ENCODE peak calls at places on chromosomes 13 and 19, in five cellular contexts. Q is IMR-90; N is T-helper 2 cell; R is stimulated activated CD8-positive, alpha-beta memory T cell treated with anti-CD3 and anti-CD28 coated beads, Interleukin-2, amount 100 ng/mL, for 1 hour; W is stimulated activated CD4-positive, alpha-beta T cell treated with anti-CD3 and anti-CD28 coated beads, Interleukin-2, amount 100 ng/mL, for 24 hours. C is an unnamed sample.

GRCh38 chr19:16252459-16253205 is 54.9 kb downstream of the AP1M1 start:
- DNase-seq in Q (no peak), N (no peak), R (no peak), W (no peak), C (no peak)

GRCh38 chr13:98707309-98707999 is 45.0 kb downstream of the SLC15A1 start:
- DNase-seq in Q (no peak), N (no peak), R (no peak), W (no peak), C (no peak)

GRCh38 chr13:46355088-46355468 is 32.0 kb downstream of the RUBCNL start:
- DNase-seq in Q (no peak), N (no peak), R (no peak), W (no peak), C (no peak)

GRCh38 chr13:40189885-40190655 is 476.4 kb downstream of the FOXO1 start:
- DNase-seq in Q (no peak), N (no peak), R (no peak), W (no peak), C (no peak)

GRCh38 chr13:61136101-61136500 is 279.5 kb downstream of the PCDH20 start:
- DNase-seq in Q (no peak), N (no peak), R (no peak), W (no peak), C (no peak)

GRCh38 chr19:34428549-34429285 is 536 bp downstream of the UBA2 start:
- DNase-seq in Q (peak; percentile 17), N (peak; percentile 26), R (no peak), W (no peak), C (peak; percentile 66)

GRCh38 chr19:55342044-55342531 is 2.4 kb downstream of the KMT5C start:
- DNase-seq in Q (no peak), N (no peak), R (no peak), W (no peak), C (no peak)

GRCh38 chr13:99743079-99743478 is 228.5 kb downstream of the ZIC5 start:
- DNase-seq in Q (no peak), N (no peak), R (no peak), W (no peak), C (no peak)

GRCh38 chr13:99992912-99993311 is 11.3 kb downstream of the ZIC2 start:
- DNase-seq in Q (no peak), N (no peak), R (no peak), W (no peak), C (no peak)

GRCh38 chr19:23709347-23709746 is 22.3 kb upstream of the ZNF675 start:
- DNase-seq in Q (no peak), N (no peak), R (no peak), W (no peak), C (no peak)

GRCh38 chr13:38463047-38463446 is 113.4 kb downstream of the UFM1 start:
- DNase-seq in Q (no peak), N (no peak), R (no peak), W (no peak), C (no peak)

GRCh38 chr13:37648604-37649003 is 50.0 kb upstream of the POSTN start:
- DNase-seq in Q (peak; percentile 88), N (no peak), R (no peak), W (no peak), C (no peak)

GRCh38 chr19:32421589-32422361 is 16.2 kb downstream of the DPY19L3 start:
- DNase-seq in Q (no peak), N (no peak), R (no peak), W (no peak), C (no peak)

GRCh38 chr19:38617764-38618589 is at the start of gene MAP4K1:
- DNase-seq in Q (no peak), N (peak; percentile 44), R (no peak), W (peak; percentile 74), C (peak; percentile 87)

GRCh38 chr13:23458972-23459371 is 25.5 kb upstream of the SACS start:
- DNase-seq in Q (no peak), N (no peak), R (no peak), W (no peak), C (no peak)

GRCh38 chr19:55391191-55391670 is 5.5 kb downstream of the RPL28 start:
- DNase-seq in Q (no peak), N (no peak), R (no peak), W (no peak), C (no peak)

GRCh38 chr19:8366961-8367326 is 3.0 kb downstream of the ANGPTL4 start:
- DNase-seq in Q (no peak), N (no peak), R (no peak), W (no peak), C (no peak)

GRCh38 chr13:101649490-101650126 is 197.1 kb downstream of the ITGBL1 start:
- DNase-seq in Q (peak; percentile 74), N (no peak), R (no peak), W (no peak), C (no peak)

GRCh38 chr19:12880551-12881171 is 588 bp downstream of the DNASE2 start:
- DNase-seq in Q (peak; percentile 6), N (no peak), R (no peak), W (peak; percentile 31), C (peak; percentile 32)

GRCh38 chr19:15613338-15613737 is 1.7 kb upstream of the CYP4F8 start:
- DNase-seq in Q (no peak), N (no peak), R (no peak), W (no peak), C (no peak)

GRCh38 chr13:43303040-43303729 is 279.8 kb downstream of the DNAJC15 start:
- DNase-seq in Q (peak; percentile 70), N (no peak), R (no peak), W (no peak), C (peak; percentile 25)

GRCh38 chr19:41998246-41999020 is 4.4 kb upstream of the ATP1A3 start:
- DNase-seq in Q (peak; percentile 39), N (no peak), R (no peak), W (peak; percentile 42), C (peak; percentile 69)

GRCh38 chr13:39575641-39576238 is 27.3 kb downstream of the LHFPL6 start:
- DNase-seq in Q (no peak), N (no peak), R (no peak), W (no peak), C (no peak)

GRCh38 chr13:113926301-113926761 is 47.5 kb downstream of the C13orf46 start:
- DNase-seq in Q (peak; percentile 60), N (no peak), R (no peak), W (no peak), C (no peak)

GRCh38 chr13:93446256-93446655 is 219.6 kb downstream of the GPC6 start:
- DNase-seq in Q (peak; percentile 13), N (no peak), R (no peak), W (no peak), C (no peak)

GRCh38 chr19:48970139-48970766 is 5.1 kb downstream of the FTL start:
- DNase-seq in Q (no peak), N (no peak), R (no peak), W (no peak), C (no peak)

GRCh38 chr13:21435710-21436151 is 23.4 kb downstream of the ZDHHC20 start:
- DNase-seq in Q (peak; percentile 89), N (no peak), R (peak; percentile 27), W (peak; percentile 40), C (peak; percentile 50)

GRCh38 chr13:32059511-32059984 is 28.0 kb downstream of the FRY start:
- DNase-seq in Q (no peak), N (no peak), R (no peak), W (no peak), C (no peak)

GRCh38 chr13:59746291-59746962 is 417.3 kb downstream of the DIAPH3 start:
- DNase-seq in Q (peak; percentile 62), N (no peak), R (no peak), W (no peak), C (no peak)

GRCh38 chr19:8643860-8644653 is 13.6 kb downstream of the NFILZ start:
- DNase-seq in Q (no peak), N (no peak), R (no peak), W (no peak), C (no peak)

GRCh38 chr19:2050991-2051770 is at the start of gene MKNK2:
- DNase-seq in Q (peak; percentile 79), N (peak; percentile 91), R (peak; percentile 93), W (peak; percentile 96), C (peak; percentile 95)

GRCh38 chr13:111335263-111335662 is 14.8 kb downstream of the TEX29 start:
- DNase-seq in Q (no peak), N (no peak), R (no peak), W (no peak), C (no peak)

GRCh38 chr13:50326746-50327145 is 311.5 kb downstream of the KCNRG start:
- DNase-seq in Q (no peak), N (no peak), R (no peak), W (no peak), C (no peak)

GRCh38 chr19:20422616-20423205 is 142.9 kb downstream of the ZNF737 start:
- DNase-seq in Q (no peak), N (no peak), R (no peak), W (no peak), C (no peak)